ENCODE peak calls at places on chromosome 5, in six cellular contexts. K, I, O, F, X and C are unnamed samples.

GRCh38 chr5:134006119-134006514 is 1.3 kb upstream of the VDAC1 start:
- DNase-seq in I (no peak), K (no peak), O (no peak), X (no peak), F (no peak), C (no peak)

GRCh38 chr5:157563373-157564148 is 12.0 kb downstream of the ADAM19 start:
- DNase-seq in O (peak; percentile 41), I (no peak), K (peak; percentile 92), F (peak; percentile 94), X (no peak), C (peak; percentile 70)

GRCh38 chr5:163252951-163253350 is 184.4 kb upstream of the CCNG1 start:
- DNase-seq in I (no peak), X (no peak), O (no peak), K (no peak), F (no peak), C (no peak)

GRCh38 chr5:57889558-57889957 is 406.9 kb upstream of the ACTBL2 start:
- DNase-seq in O (no peak), I (no peak), X (no peak), F (peak; percentile 83), K (peak; percentile 87), C (peak; percentile 14)

GRCh38 chr5:176400382-176401156 is 12.0 kb downstream of the HIGD2A start:
- DNase-seq in F (no peak), O (no peak), I (no peak), K (no peak), X (no peak), C (no peak)

GRCh38 chr5:54553659-54554207 is 36.2 kb downstream of the SNX18 start:
- DNase-seq in I (no peak), O (no peak), X (no peak), F (no peak), K (no peak), C (no peak)

GRCh38 chr5:117454716-117455212 is 880.1 kb upstream of the SEMA6A start:
- DNase-seq in K (no peak), O (peak; percentile 18), X (peak; percentile 52), I (peak; percentile 53), F (peak; percentile 6), C (no peak)

GRCh38 chr5:329106-329757 is 7.7 kb downstream of the AHRR start:
- DNase-seq in X (no peak), K (no peak), O (no peak), F (peak; percentile 33), I (no peak), C (no peak)

GRCh38 chr5:101306391-101307137 is 403.5 kb upstream of the ST8SIA4 start:
- DNase-seq in K (no peak), O (no peak), I (no peak), F (no peak), X (no peak), C (no peak)

GRCh38 chr5:96976-97640 is 5.1 kb downstream of the PLEKHG4B start:
- DNase-seq in X (no peak), K (no peak), O (no peak), F (no peak), I (no peak), C (no peak)

GRCh38 chr5:11476866-11477265 is 427.4 kb downstream of the CTNND2 start:
- DNase-seq in O (no peak), I (no peak), F (no peak), K (no peak), X (no peak), C (no peak)

GRCh38 chr5:160173-160510 is 31.2 kb upstream of the LRRC14B start:
- DNase-seq in O (no peak), K (peak; percentile 70), X (no peak), F (peak; percentile 65), I (peak; percentile 7), C (no peak)

GRCh38 chr5:5141625-5142527 is 1.7 kb downstream of the ADAMTS16 start:
- DNase-seq in K (peak; percentile 57), X (no peak), F (peak; percentile 51), I (peak; percentile 52), O (no peak), C (no peak)
- TF ChIP-seq CTCF in K (peak; percentile 51), X (peak; percentile 67), F (peak; percentile 62), I (peak; percentile 96), O (peak; percentile 94), C (peak; percentile 52)

DNA sequence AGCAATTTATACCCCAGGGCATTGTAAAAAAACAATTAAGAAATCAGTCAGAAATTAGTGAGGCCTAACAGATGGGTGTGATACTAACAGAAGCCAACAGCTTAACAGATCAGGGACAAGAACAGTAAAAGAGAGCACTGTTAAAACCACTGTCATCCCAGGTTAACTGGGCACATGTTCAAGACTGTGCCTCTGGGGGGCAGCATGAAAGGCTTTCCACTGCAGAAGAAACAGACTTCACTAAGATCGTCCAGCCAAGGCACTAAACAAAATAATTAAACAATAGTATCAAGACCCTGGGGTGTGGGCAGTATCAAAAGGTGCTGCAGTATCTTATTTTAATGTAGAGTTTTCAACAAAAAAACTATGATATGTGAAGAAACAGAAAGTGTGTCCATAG is 43.5 kb downstream of the FBN2 start:
- DNase-seq in X (no peak), F (no peak), I (no peak), K (no peak), O (no peak), C (no peak)
- TF ChIP-seq CTCF in X (no peak), F (no peak), I (no peak), K (peak; percentile 25), O (no peak), C (peak; percentile 14)

GRCh38 chr5:52786937-52787599 is 648 bp upstream of the ITGA1 start:
- DNase-seq in F (peak; percentile 31), X (no peak), O (no peak), I (no peak), K (no peak), C (no peak)
- TF ChIP-seq CTCF in F (peak; percentile 26), X (peak; percentile 27), O (peak; percentile 29), I (no peak), K (peak; percentile 29), C (peak; percentile 25)

DNA sequence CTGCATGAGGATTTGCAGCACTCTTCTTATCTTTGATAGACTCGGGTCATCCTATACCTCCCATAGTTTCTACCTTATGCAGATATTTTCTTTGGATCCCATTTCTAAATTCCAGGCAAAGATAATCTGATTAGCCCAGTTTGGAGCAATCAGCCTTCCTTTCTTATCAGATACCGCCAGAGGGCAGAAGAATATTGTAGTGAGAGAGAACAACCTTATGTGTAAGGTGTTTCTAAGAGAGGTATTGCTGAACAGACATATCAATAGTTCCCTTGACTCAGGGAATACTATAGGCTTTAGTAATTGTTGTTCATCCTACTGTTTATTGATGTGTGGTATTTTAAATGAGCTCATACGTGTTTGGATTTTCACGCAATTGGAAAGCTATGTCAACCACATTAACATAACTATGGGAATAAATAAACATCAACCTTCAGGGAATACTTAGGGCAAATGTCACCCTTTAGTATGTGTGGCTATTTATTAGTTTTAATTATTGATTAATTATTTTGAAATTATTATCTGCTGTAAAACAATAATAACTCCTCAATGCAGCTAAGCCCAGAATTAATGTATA is 1435.2 kb upstream of the CDH9 start:
- DNase-seq in I (no peak), O (no peak), X (no peak), K (peak; percentile 19), F (no peak), C (no peak)
- TF ChIP-seq CTCF in I (no peak), O (no peak), X (no peak), K (peak; percentile 37), F (no peak), C (no peak)

DNA sequence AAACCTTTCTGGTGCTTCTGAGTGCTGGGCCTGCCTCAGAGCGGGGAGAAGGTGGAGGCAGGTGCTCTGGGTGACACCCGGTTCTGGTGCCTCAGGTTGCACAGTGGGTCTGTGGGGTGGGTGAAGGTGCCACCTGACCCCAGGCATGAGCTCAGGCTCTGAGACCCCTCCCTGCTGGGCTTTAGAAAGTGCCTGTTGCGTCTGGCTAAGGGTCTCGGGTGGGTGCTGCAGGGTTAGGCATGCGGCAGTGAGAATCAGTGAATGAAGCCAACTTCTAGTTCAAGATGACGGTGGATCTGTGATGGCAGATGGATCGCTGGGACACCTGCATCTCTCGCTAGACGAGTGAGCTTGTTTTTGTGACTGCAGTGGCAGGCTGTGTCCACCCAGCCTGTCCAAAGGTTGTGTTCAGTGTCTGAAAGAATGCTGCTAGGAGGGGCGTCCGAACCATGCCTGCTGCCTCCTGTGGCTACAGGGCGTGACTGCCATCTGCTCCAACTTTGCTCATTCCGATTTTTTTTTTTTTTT is 5.0 kb downstream of the SQSTM1 start:
- DNase-seq in F (no peak), X (peak; percentile 50), K (no peak), I (no peak), O (no peak), C (no peak)
- TF ChIP-seq CTCF in F (no peak), X (no peak), K (no peak), I (no peak), O (peak; percentile 11), C (peak; percentile 2)

GRCh38 chr5:29218829-29219228 is 1974.7 kb upstream of the CDH6 start:
- DNase-seq in K (no peak), O (no peak), X (no peak), I (no peak), F (no peak), C (no peak)

GRCh38 chr5:29214821-29215220 is 1978.7 kb upstream of the CDH6 start:
- DNase-seq in K (no peak), X (no peak), I (no peak), F (no peak), O (no peak), C (no peak)

GRCh38 chr5:29213475-29213874 is 1980.0 kb upstream of the CDH6 start:
- DNase-seq in F (no peak), O (no peak), K (no peak), I (no peak), X (no peak), C (no peak)

DNA sequence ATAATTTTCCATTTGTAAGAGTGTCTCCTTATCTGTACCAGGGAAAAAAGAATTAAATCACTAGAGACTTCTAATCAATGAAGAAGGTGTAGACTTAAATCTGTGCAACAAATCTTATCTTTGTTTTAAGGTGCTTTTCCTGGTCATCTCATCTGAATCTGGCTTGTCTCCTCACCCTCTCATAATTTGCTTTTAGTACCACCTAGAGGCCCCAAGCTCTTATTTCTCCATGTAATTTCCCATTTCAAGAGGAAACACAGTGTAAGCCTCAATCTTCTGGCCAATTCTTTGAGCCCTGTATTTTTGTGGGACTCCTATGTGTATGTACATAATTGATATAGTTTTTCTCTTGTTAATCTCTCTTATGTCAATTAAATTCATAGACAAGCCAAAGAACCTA is 1975.3 kb upstream of the CDH6 start:
- DNase-seq in K (no peak), O (no peak), I (no peak), X (no peak), F (no peak), C (no peak)
- TF ChIP-seq CTCF in K (no peak), O (no peak), I (no peak), X (no peak), F (no peak), C (no peak)